ENCODE peak calls at places on chromosome 19, in four cellular contexts. H, I, N and R are unnamed samples.

GRCh38 chr19:40663712-40664692 is 26.4 kb downstream of the NUMBL start:
- DNase-seq in H (no peak), I (no peak), N (no peak), R (no peak)

GRCh38 chr19:582497-583197 is 7.0 kb upstream of the HCN2 start:
- DNase-seq in H (no peak), I (no peak), N (peak), R (no peak)

GRCh38 chr19:28075229-28075628 is 1137.7 kb downstream of the UQCRFS1 start:
- DNase-seq in H (no peak), I (no peak), N (no peak), R (no peak)

GRCh38 chr19:56639217-56639616 is 3.7 kb upstream of the SMIM17 start:
- DNase-seq in H (no peak), I (no peak), N (peak), R (no peak)

GRCh38 chr19:48308695-48309586 is 16.4 kb upstream of the EMP3 start:
- DNase-seq in H (peak), I (no peak), N (peak), R (no peak)

GRCh38 chr19:30172643-30173242 is 199.4 kb upstream of the ZNF536 start:
- DNase-seq in H (no peak), I (no peak), N (no peak), R (no peak)

GRCh38 chr19:48354332-48354992 is 9.3 kb downstream of the TMEM143 start:
- DNase-seq in H (no peak), I (no peak), N (no peak), R (no peak)

GRCh38 chr19:342801-343421 is 1.7 kb downstream of the MIER2 start:
- DNase-seq in H (peak), I (no peak), N (no peak), R (peak)

GRCh38 chr19:510606-511100 is 3.4 kb downstream of the TPGS1 start:
- DNase-seq in H (peak), I (no peak), N (peak), R (peak)

GRCh38 chr19:29495091-29495490 is 30.7 kb upstream of the VSTM2B start:
- DNase-seq in H (no peak), I (no peak), N (no peak), R (no peak)

GRCh38 chr19:7605490-7606222 is 10.0 kb downstream of the CAMSAP3 start:
- DNase-seq in H (peak), I (no peak), N (peak), R (no peak)

GRCh38 chr19:47306303-47306702 is 3.4 kb upstream of the C5AR1 start:
- DNase-seq in H (no peak), I (no peak), N (no peak), R (no peak)

GRCh38 chr19:49676136-49676689 is 858 bp upstream of the PRMT1 start:
- DNase-seq in H (no peak), I (no peak), N (peak), R (peak)

GRCh38 chr19:49812997-49813861 is at the start of gene FUZ:
- DNase-seq in H (peak), I (peak), N (peak), R (peak)

GRCh38 chr19:49441210-49441959 is at the start of gene SLC17A7:
- DNase-seq in H (no peak), I (no peak), N (peak), R (peak)

GRCh38 chr19:48959341-48960239 is 4.9 kb downstream of the BAX start:
- DNase-seq in H (no peak), I (no peak), N (no peak), R (no peak)

GRCh38 chr19:15404780-15405211 is 14.0 kb downstream of the AKAP8L start:
- DNase-seq in H (no peak), I (no peak), N (no peak), R (no peak)

GRCh38 chr19:2962018-2962670 is 15.2 kb upstream of the TLE6 start:
- DNase-seq in H (peak), I (no peak), N (peak), R (peak)

GRCh38 chr19:1424182-1424955 is 13.8 kb upstream of the RPS15 start:
- DNase-seq in H (no peak), I (no peak), N (no peak), R (no peak)

GRCh38 chr19:51525731-51526130 is 5.7 kb downstream of the SIGLEC6 start:
- DNase-seq in H (no peak), I (no peak), N (no peak), R (no peak)

GRCh38 chr19:3324405-3324856 is 42.0 kb upstream of the NFIC start:
- DNase-seq in H (peak), I (no peak), N (peak), R (peak)

GRCh38 chr19:7257148-7258041 is 36.8 kb downstream of the INSR start:
- DNase-seq in H (peak), I (no peak), N (no peak), R (peak)

GRCh38 chr19:21505459-21506393 is at the start of gene ZNF429:
- DNase-seq in H (peak), I (peak), N (peak), R (peak)

GRCh38 chr19:51097166-51097736 is 11.0 kb downstream of the CTU1 start:
- DNase-seq in H (peak), I (peak), N (peak), R (peak)

GRCh38 chr19:1144741-1145140 is 29.3 kb downstream of the SBNO2 start:
- DNase-seq in H (no peak), I (no peak), N (no peak), R (no peak)

GRCh38 chr19:53466726-53467125 is 807 bp upstream of the ZNF813 start:
- DNase-seq in H (peak), I (no peak), N (no peak), R (no peak)

GRCh38 chr19:1513492-1514294 is 874 bp upstream of the ADAMTSL5 start:
- DNase-seq in H (no peak), I (no peak), N (peak), R (peak)

GRCh38 chr19:54431255-54431838 is 16.1 kb downstream of the TTYH1 start:
- DNase-seq in H (no peak), I (peak), N (no peak), R (peak)

GRCh38 chr19:54464624-54465266 is 1.2 kb upstream of the LENG9 start:
- DNase-seq in H (peak), I (peak), N (peak), R (peak)

GRCh38 chr19:17780781-17781180 is 14.2 kb upstream of the B3GNT3 start:
- DNase-seq in H (no peak), I (no peak), N (no peak), R (no peak)

GRCh38 chr19:41774515-41774980 is 19.2 kb downstream of the CEACAM6 start:
- DNase-seq in H (no peak), I (peak), N (no peak), R (peak)

GRCh38 chr19:44891016-44891882 is at the start of gene TOMM40:
- DNase-seq in H (no peak), I (no peak), N (peak), R (peak)

DNA sequence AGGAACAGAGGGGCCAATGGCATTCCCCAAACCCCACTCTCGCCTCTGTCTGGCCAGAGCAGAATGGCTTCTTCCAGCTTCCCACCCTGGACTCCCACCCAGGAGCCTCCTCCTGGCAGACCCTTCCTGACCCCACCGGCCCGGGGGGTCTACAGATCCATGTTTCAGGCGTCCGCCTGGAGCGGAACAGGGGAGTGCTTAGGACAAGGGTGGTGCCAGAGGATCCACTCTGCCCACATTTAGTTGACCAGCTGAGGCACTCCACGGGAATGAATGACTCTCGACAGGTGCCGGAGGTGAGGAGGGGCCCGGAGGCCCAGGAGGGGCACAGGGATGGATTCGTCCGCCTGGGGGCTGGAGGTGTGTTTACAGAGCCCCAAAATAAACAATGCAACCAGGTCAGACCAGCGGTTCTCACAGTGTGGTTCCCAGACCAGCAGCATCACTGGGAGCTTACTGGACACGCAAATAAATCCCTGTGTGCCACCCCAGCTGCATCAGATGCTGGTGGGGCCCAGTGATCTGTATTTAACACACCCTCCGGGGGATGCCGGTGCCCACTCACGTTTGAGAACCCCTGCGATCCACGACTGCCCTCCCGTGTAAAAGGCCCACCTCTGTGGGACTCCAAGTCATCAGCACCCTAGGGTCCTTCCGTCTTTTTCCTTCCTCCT is 15.1 kb upstream of the NCCRP1 start:
- DNase-seq in H (no peak), I (no peak), N (no peak), R (no peak)
- H3K4me3 ChIP-seq in H (no peak), I (no peak), N (no peak), R (no peak)

DNA sequence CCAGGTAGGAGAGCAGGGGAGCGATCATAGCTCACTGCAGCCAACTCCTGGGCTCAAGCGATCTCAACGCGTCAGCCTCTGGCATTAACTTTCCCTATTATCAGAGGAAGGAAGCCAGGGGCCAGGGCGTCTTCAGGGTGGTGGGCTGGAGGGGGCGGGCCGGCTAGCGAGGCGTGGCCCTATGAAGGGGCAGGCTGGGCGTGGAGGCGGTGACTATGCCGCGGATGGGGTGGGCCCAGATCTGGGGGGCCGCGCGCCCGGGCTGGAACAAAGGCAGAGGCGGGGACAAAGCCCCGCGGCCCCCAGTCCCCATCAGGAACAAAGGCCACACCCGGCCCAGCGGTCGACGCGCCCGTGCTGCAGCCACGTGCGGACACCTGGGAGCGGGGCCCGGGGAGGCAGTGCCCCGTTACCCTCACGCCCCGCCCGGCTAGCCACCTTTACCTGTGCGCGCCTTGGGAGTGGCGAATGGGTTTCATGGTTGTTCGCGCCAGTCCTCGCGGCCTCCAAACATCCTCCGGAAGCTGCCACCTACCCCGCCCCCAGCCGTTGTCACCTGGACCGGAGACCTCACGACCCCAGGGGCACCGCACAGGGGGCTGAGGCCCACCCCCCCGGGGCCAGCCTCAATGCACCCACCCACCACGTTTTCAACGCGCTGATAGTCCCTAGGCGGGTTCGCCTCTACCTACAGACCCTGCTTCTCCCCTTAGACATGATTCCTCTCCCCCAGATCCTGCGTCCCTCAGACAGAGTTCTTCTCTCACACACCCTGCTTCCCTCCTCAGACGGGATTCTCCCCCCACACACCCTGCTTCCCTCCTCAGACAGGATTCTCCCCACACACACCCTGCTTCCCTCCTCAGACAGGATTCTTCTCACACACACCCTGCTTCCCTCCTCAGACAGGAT is 5.4 kb upstream of the TRIM28 start:
- DNase-seq in H (peak), I (no peak), N (peak), R (no peak)
- H3K27ac ChIP-seq in H (no peak), I (peak), N (peak), R (no peak)

GRCh38 chr19:33515921-33516320 is 5.7 kb downstream of the PEPD start:
- DNase-seq in H (no peak), I (no peak), N (no peak), R (no peak)

GRCh38 chr19:33513424-33513823 is 8.2 kb downstream of the PEPD start:
- DNase-seq in H (no peak), I (no peak), N (no peak), R (no peak)

GRCh38 chr19:33517922-33518321 is 3.7 kb downstream of the PEPD start:
- DNase-seq in H (no peak), I (no peak), N (no peak), R (no peak)

GRCh38 chr19:33512580-33513137 is 8.9 kb downstream of the PEPD start:
- DNase-seq in H (no peak), I (no peak), N (no peak), R (no peak)

DNA sequence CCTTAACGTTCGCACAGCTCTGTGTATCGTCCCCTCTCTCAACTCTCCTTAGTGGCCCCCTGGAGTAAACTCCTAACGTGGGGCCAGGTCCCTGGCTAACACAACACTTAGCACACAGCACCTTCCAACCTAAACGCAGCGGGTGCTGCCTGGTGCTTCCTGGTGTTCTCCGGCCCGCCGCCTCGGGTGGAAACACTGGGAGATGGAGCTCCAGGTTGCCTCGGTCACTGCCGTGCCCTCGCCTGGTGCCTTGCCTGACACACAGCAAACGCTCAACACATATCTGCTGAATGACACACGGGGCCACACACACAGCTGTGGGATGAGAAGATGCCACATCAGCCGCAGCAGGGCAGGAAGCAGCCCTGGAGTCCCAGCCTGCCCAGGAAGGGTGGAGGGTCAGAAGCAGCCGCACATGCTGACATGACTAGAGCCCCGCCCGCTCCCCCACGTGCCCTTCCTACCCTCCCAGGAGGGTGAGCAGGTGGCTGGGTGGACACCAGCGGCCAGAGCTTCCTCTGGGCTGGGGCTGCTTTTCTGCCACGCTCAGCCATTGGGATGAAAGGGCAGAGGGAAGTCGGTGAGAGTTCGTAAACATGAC is 6.6 kb downstream of the PEPD start:
- DNase-seq in H (no peak), I (no peak), N (no peak), R (peak)
- TF ChIP-seq POLR2AphosphoS5 in H (no peak), I (no peak), N (no peak), R (no peak)

GRCh38 chr19:46297700-46298476 is 1.0 kb downstream of the HIF3A start:
- DNase-seq in H (peak), I (peak), N (no peak), R (peak)
- H3K4me3 ChIP-seq in H (peak), I (peak), N (peak), R (peak)

GRCh38 chr19:19515764-19516519 is at the start of gene NDUFA13:
- DNase-seq in H (peak), I (peak), N (peak), R (peak)
- H3K27ac ChIP-seq in H (peak), I (peak), N (peak), R (peak)

DNA sequence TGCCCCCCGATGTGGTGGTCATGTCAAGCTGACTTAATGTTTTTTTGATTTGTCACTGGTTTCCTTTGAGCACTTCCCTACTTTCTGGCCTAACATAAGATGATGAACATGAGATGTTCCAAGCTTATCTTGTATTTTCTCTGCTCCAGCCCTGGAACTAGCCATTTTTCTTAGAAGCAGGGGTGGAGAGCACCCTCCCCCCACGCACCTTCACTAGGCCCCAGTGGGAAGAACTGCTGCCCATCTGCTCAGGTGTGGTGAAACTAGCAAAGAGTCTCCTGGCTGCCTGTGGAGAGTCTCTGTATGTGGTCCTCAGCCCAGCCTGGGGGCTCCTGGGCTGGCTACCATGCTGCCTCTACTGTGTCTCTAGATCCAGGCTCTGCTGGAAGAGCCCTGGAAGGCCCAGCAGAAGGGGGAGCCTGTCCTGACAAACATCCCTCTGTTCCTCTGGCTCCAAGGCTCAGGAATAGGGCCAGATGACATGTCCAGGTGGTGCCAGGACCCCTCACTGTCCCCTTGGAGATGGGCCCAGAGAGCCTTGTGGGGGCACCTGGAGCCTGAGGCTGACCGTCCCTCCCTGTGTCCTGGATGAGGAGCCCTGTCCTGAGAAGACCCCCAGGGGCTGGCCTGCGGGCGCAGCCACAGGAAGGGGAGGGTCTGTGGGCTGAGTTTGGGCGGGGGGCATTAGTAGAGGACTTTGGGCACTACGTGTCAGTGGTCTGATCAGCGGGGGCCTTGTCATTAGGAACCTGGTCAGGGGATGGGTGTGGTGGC is 4.8 kb upstream of the ZNF14 start:
- DNase-seq in H (no peak), I (no peak), N (no peak), R (no peak)
- TF ChIP-seq POLR2AphosphoS5 in H (no peak), I (no peak), N (no peak), R (no peak)

GRCh38 chr19:23799321-23799720 is 40.6 kb upstream of the ZNF681 start:
- DNase-seq in H (no peak), I (no peak), N (no peak), R (no peak)
- H3K4me3 ChIP-seq in H (no peak), I (no peak), N (no peak), R (no peak)

DNA sequence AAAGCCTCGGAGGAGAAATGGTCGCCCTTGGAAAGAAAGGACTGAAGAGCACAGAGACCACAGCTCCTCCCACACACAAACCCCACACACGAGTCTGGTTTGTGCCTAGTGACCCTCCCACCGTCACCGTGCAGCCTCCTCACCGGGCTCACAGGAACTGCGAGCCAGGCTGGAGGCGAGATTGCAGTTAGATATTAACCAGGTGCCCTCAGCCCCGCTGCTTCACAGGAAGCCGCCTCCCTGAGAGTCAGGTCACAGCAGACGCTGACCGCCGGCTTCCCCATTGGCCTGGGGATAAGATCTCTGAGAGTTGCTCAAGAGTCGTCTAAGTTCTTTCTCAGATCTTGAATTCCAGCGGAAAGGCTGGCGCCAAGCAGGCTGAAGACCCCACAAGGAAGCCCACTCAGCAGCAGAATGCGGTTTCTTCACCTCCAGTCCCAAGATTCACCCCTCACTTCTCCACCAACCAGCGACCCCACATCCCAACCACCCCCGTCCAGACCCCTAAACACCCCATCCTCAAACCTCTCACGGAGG is 844 bp downstream of the ZNF44 start:
- DNase-seq in H (peak), I (peak), N (peak), R (peak)
- H3K27ac ChIP-seq in H (peak), I (peak), N (no peak), R (peak)

DNA sequence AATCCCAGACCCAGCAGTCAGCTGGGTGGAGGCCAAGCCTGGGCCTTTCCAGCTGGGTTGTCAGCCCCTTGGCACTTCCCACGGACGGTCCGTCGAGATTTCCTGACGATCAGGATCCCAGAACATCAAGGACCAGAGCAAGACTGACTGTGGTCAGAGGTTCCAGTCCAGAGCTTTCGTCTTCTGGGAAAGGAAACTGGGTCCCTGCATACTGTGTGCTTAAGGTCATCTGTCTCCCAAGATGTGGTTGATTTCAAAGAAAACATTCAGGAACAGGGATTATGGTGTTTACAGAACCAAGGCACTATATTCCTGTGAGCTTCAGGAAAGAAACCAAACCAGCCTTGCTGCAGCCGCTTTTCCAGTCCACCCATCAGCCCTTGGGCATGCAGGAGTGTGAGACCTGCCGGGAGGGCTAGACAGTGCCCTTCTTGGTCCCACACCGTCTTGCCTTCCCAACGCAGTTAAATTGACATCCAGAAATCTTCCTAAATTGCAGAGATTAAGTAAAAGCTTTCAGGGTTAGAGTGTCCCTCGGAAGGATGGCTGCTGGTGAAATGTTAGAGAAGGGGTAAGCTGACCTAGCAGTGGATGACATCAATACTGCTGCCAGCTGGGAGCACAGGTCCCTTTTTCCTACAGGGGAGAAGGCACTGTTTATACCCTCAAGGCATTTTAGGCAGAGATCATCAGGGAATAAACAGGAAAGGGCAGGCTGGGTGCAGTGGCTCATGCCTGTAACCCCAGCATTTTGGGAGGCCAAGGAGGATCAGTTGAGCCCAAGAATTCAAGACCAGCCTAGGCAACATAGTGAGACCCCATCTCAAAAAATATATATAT is 5.0 kb upstream of the C19orf33 start:
- DNase-seq in H (no peak), I (no peak), N (no peak), R (no peak)
- TF ChIP-seq POLR2AphosphoS5 in H (no peak), I (no peak), N (no peak), R (no peak)